ENCODE peak calls at places on chromosomes 2 and 18, in seven cellular contexts. One of them, this sample, is unnamed.

GRCh38 chr2:106053116-106053515 is 141.0 kb downstream of the UXS1 start:
- DNase-seq in fibroblast of pulmonary artery: peak; percentile 63
- DNase-seq in BJ: peak; percentile 37
- DNase-seq in heart right ventricle: no peak
- DNase-seq in heart left ventricle: no peak
- DNase-seq in ovary: no peak
- DNase-seq in cardiac muscle cell: no peak
- DNase-seq in this sample: no peak

GRCh38 chr2:16281451-16282330 is 341.3 kb downstream of the MYCN start:
- DNase-seq in heart left ventricle: no peak
- DNase-seq in cardiac muscle cell: peak; percentile 67
- DNase-seq in heart right ventricle: peak; percentile 21
- DNase-seq in BJ: no peak
- DNase-seq in ovary: no peak
- DNase-seq in fibroblast of pulmonary artery: peak; percentile 1
- DNase-seq in this sample: no peak

GRCh38 chr18:77102246-77103040 is 30.1 kb downstream of the MBP start:
- DNase-seq in heart left ventricle: no peak
- DNase-seq in heart right ventricle: no peak
- DNase-seq in BJ: peak; percentile 69
- DNase-seq in fibroblast of pulmonary artery: peak; percentile 72
- DNase-seq in ovary: no peak
- DNase-seq in cardiac muscle cell: no peak
- DNase-seq in this sample: no peak

GRCh38 chr2:66301073-66301766 is 133.7 kb upstream of the MEIS1 start:
- DNase-seq in BJ: no peak
- DNase-seq in fibroblast of pulmonary artery: peak; percentile 16
- DNase-seq in heart right ventricle: peak; percentile 64
- DNase-seq in cardiac muscle cell: peak; percentile 8
- DNase-seq in ovary: peak; percentile 27
- DNase-seq in heart left ventricle: peak; percentile 67
- DNase-seq in this sample: no peak

GRCh38 chr18:63098014-63098981 is 221.3 kb downstream of the BCL2 start:
- DNase-seq in ovary: no peak
- DNase-seq in heart right ventricle: no peak
- DNase-seq in heart left ventricle: no peak
- DNase-seq in BJ: no peak
- DNase-seq in cardiac muscle cell: no peak
- DNase-seq in fibroblast of pulmonary artery: no peak
- DNase-seq in this sample: no peak

GRCh38 chr2:240565267-240566202 is 2.7 kb upstream of the RNPEPL1 start:
- DNase-seq in BJ: no peak
- DNase-seq in cardiac muscle cell: peak; percentile 31
- DNase-seq in ovary: peak; percentile 61
- DNase-seq in heart left ventricle: peak; percentile 91
- DNase-seq in fibroblast of pulmonary artery: peak; percentile 67
- DNase-seq in heart right ventricle: peak; percentile 70
- DNase-seq in this sample: peak; percentile 87

GRCh38 chr2:48221846-48222516 is 308.0 kb upstream of the STON1 start:
- DNase-seq in heart right ventricle: no peak
- DNase-seq in fibroblast of pulmonary artery: no peak
- DNase-seq in ovary: no peak
- DNase-seq in BJ: no peak
- DNase-seq in heart left ventricle: no peak
- DNase-seq in cardiac muscle cell: no peak
- DNase-seq in this sample: no peak

GRCh38 chr2:239710953-239711861 is 310.4 kb upstream of the HDAC4 start:
- DNase-seq in cardiac muscle cell: no peak
- DNase-seq in heart right ventricle: no peak
- DNase-seq in heart left ventricle: no peak
- DNase-seq in ovary: no peak
- DNase-seq in fibroblast of pulmonary artery: no peak
- DNase-seq in BJ: no peak
- DNase-seq in this sample: peak; percentile 30

GRCh38 chr18:64679121-64679520 is 530.2 kb upstream of the LINC00305 start:
- DNase-seq in heart right ventricle: no peak
- DNase-seq in fibroblast of pulmonary artery: no peak
- DNase-seq in ovary: no peak
- DNase-seq in BJ: no peak
- DNase-seq in cardiac muscle cell: no peak
- DNase-seq in heart left ventricle: no peak
- DNase-seq in this sample: no peak
- H3K4me3 ChIP-seq in heart right ventricle: no peak overlapping the region
- H3K4me3 ChIP-seq in fibroblast of pulmonary artery: no peak overlapping the region
- H3K4me3 ChIP-seq in ovary: no peak overlapping the region
- H3K4me3 ChIP-seq in BJ: no peak overlapping the region
- H3K4me3 ChIP-seq in cardiac muscle cell: no peak overlapping the region
- H3K4me3 ChIP-seq in heart left ventricle: no peak overlapping the region
- H3K4me3 ChIP-seq in this sample: no peak overlapping the region

DNA sequence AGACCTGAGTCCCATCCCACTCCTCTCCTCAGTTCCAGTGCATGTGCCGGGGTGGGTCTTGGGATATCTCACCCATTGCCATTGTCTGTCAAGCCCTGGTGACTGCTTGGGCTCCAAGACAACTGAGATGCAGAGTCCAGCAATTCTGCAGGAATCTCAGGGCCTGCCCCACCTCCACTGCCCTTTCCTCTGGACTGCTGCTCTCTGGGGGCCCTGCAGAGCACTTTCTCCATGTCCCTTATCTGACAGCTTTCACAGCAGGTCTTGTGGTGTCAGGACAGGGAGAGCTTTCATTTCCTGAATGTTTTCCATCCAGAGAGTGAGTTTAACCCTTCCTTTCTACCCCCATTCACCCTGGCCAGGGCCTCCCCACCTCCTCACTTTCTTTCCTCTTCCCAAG is 152.8 kb downstream of the ARL4C start:
- DNase-seq in cardiac muscle cell: peak; percentile 51
- DNase-seq in heart right ventricle: no peak
- DNase-seq in fibroblast of pulmonary artery: no peak
- DNase-seq in heart left ventricle: no peak
- DNase-seq in ovary: no peak
- DNase-seq in BJ: no peak
- DNase-seq in this sample: no peak
- TF ChIP-seq CTCF in cardiac muscle cell: no peak
- TF ChIP-seq CTCF in heart right ventricle: no peak
- TF ChIP-seq CTCF in fibroblast of pulmonary artery: no peak
- TF ChIP-seq CTCF in heart left ventricle: no peak
- TF ChIP-seq CTCF in ovary: no peak
- TF ChIP-seq CTCF in BJ: no peak
- TF ChIP-seq CTCF in this sample: no peak

DNA sequence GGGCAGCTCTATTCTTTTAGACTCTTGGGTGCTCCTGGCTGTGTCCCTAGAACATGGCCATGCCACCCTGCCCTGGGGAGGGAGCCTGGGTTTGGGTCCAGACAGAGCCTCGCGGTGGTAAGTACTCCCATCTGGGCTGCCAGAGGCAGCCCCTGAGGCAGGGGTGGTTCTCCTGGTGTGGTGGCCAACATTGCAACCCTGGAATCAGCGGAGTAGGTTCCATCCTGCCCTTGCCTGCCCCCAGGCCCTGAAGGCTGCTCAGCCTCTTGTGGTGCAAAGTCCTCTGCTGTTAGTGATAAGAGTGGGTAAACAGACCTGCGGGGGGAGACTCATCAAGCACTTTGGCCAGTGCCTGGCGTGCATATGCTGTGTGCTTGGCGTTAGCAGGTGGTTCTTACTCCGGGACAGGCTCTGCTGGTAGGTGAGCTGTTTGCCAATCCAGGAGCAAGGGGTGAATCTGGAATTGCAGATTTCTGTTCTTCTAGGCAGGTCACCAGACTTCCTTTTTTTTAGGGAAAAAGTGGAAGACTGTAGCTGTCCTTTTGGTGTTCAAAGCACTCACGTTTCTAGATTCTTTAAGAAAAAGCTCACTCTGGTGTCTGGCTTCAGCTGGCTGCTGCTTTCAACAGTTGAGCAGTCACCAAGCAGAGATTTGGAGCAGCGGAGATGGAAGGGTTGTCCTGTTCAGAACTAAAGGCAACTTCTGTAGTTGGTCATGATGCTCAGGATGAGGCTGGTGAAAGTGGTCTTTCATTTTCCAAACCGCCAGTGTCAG is 3.2 kb downstream of the CNNM3 start:
- DNase-seq in ovary: no peak
- DNase-seq in BJ: no peak
- DNase-seq in cardiac muscle cell: peak; percentile 49
- DNase-seq in heart left ventricle: no peak
- DNase-seq in heart right ventricle: no peak
- DNase-seq in fibroblast of pulmonary artery: no peak
- DNase-seq in this sample: peak; percentile 92
- H3K4me3 ChIP-seq in ovary: no peak overlapping the region
- H3K4me3 ChIP-seq in BJ: no peak overlapping the region
- H3K4me3 ChIP-seq in cardiac muscle cell: no peak overlapping the region
- H3K4me3 ChIP-seq in heart left ventricle: peak overlapping the region; percentile 1
- H3K4me3 ChIP-seq in heart right ventricle: peak overlapping the region; percentile 3
- H3K4me3 ChIP-seq in fibroblast of pulmonary artery: no peak overlapping the region
- H3K4me3 ChIP-seq in this sample: peak overlapping the region; percentile 57

GRCh38 chr2:72115361-72116080 is 32.1 kb downstream of the CYP26B1 start:
- DNase-seq in BJ: peak; percentile 72
- DNase-seq in cardiac muscle cell: no peak
- DNase-seq in heart right ventricle: no peak
- DNase-seq in fibroblast of pulmonary artery: peak; percentile 69
- DNase-seq in ovary: no peak
- DNase-seq in heart left ventricle: no peak
- DNase-seq in this sample: no peak

GRCh38 chr2:72114693-72115051 is 33.0 kb downstream of the CYP26B1 start:
- DNase-seq in fibroblast of pulmonary artery: no peak
- DNase-seq in cardiac muscle cell: peak; percentile 52
- DNase-seq in ovary: no peak
- DNase-seq in BJ: no peak
- DNase-seq in heart right ventricle: no peak
- DNase-seq in heart left ventricle: no peak
- DNase-seq in this sample: no peak

GRCh38 chr2:72117718-72118117 is 29.9 kb downstream of the CYP26B1 start:
- DNase-seq in fibroblast of pulmonary artery: no peak
- DNase-seq in heart right ventricle: no peak
- DNase-seq in cardiac muscle cell: no peak
- DNase-seq in ovary: no peak
- DNase-seq in BJ: no peak
- DNase-seq in heart left ventricle: no peak
- DNase-seq in this sample: no peak

GRCh38 chr2:72117029-72117428 is 30.6 kb downstream of the CYP26B1 start:
- DNase-seq in ovary: no peak
- DNase-seq in BJ: no peak
- DNase-seq in heart right ventricle: no peak
- DNase-seq in cardiac muscle cell: no peak
- DNase-seq in heart left ventricle: no peak
- DNase-seq in fibroblast of pulmonary artery: no peak
- DNase-seq in this sample: no peak

GRCh38 chr2:72116081-72116533 is 31.6 kb downstream of the CYP26B1 start:
- DNase-seq in fibroblast of pulmonary artery: no peak
- DNase-seq in ovary: no peak
- DNase-seq in heart left ventricle: no peak
- DNase-seq in heart right ventricle: no peak
- DNase-seq in cardiac muscle cell: no peak
- DNase-seq in BJ: no peak
- DNase-seq in this sample: no peak
- TF ChIP-seq CTCF in fibroblast of pulmonary artery: peak; percentile 34
- TF ChIP-seq CTCF in ovary: no peak
- TF ChIP-seq CTCF in heart left ventricle: no peak
- TF ChIP-seq CTCF in heart right ventricle: no peak
- TF ChIP-seq CTCF in cardiac muscle cell: peak; percentile 53
- TF ChIP-seq CTCF in BJ: peak; percentile 60
- TF ChIP-seq CTCF in this sample: no peak